ENCODE peak calls at places on chromosomes 5 and 9, in four cellular contexts. One of them, this sample, is unnamed.
A peak's percentile ranks its signal among the peaks of the same experiment; 100 is the strongest.

GRCh38 chr5:81097733-81098132 is 135.4 kb upstream of the CKMT2 start:
- DNase-seq in ovary: no peak
- DNase-seq in tibial artery: no peak
- DNase-seq in heart right ventricle: no peak
- DNase-seq in this sample: no peak

GRCh38 chr5:143435207-143435657 is 31.7 kb upstream of the NR3C1 start:
- DNase-seq in ovary: no peak
- DNase-seq in tibial artery: peak; percentile 40
- DNase-seq in heart right ventricle: peak; percentile 22
- DNase-seq in this sample: no peak

GRCh38 chr9:121862973-121863372 is 211.5 kb downstream of the DAB2IP start:
- DNase-seq in ovary: no peak
- DNase-seq in tibial artery: no peak
- DNase-seq in heart right ventricle: no peak
- DNase-seq in this sample: peak; percentile 7

GRCh38 chr5:52392321-52392720 is 395.4 kb upstream of the ITGA1 start:
- DNase-seq in ovary: no peak
- DNase-seq in tibial artery: no peak
- DNase-seq in heart right ventricle: no peak
- DNase-seq in this sample: no peak

GRCh38 chr9:107751522-107752235 is 262.1 kb upstream of the KLF4 start:
- DNase-seq in ovary: no peak
- DNase-seq in tibial artery: peak; percentile 38
- DNase-seq in heart right ventricle: no peak
- DNase-seq in this sample: peak; percentile 73

GRCh38 chr5:142783601-142784291 is 13.6 kb downstream of the ARHGAP26 start:
- DNase-seq in ovary: peak; percentile 20
- DNase-seq in tibial artery: peak; percentile 51
- DNase-seq in heart right ventricle: peak; percentile 56
- DNase-seq in this sample: no peak

GRCh38 chr9:34988218-34989055 is 1.1 kb upstream of the DNAJB5 start:
- DNase-seq in ovary: no peak
- DNase-seq in tibial artery: no peak
- DNase-seq in heart right ventricle: no peak
- DNase-seq in this sample: no peak

GRCh38 chr9:91967259-91967658 is 17.2 kb upstream of the ROR2 start:
- DNase-seq in ovary: no peak
- DNase-seq in tibial artery: no peak
- DNase-seq in heart right ventricle: no peak
- DNase-seq in this sample: no peak

GRCh38 chr9:103242025-103242424 is 246.9 kb downstream of the CYLC2 start:
- DNase-seq in ovary: no peak
- DNase-seq in tibial artery: no peak
- DNase-seq in heart right ventricle: no peak
- DNase-seq in this sample: no peak

GRCh38 chr9:79233542-79233941 is 338.2 kb upstream of the TLE4 start:
- DNase-seq in ovary: no peak
- DNase-seq in tibial artery: no peak
- DNase-seq in heart right ventricle: no peak
- DNase-seq in this sample: no peak

DNA sequence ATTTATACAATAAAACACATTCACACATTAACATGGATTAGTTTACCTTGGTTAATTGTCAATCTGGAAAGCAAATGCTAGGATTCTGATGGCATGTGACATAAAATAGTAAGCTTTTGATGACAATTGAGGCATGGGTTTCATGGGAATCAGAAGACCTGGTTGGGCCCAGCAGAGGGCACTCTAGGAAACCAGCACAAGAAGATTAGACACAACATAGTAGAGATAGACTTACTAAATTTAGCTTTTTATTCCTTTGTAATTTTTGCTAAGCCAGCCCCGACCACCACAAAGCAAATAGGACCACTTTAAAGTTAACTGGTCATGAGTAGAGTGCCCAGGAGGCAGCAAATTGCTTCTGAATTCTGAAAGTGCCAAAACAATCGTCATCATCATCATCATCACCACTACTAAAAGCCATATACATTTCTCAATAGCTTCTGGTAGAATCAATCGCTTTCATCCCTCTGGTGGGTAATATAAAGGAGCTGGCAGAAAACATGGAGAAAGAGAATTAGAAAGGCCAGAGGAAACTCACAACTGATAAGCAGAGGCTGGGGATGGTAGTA is 163.2 kb downstream of the ARRDC3 start:
- DNase-seq in ovary: no peak
- DNase-seq in tibial artery: no peak
- DNase-seq in heart right ventricle: no peak
- DNase-seq in this sample: no peak
- TF ChIP-seq CTCF in ovary: no peak
- TF ChIP-seq CTCF in tibial artery: no peak
- TF ChIP-seq CTCF in heart right ventricle: no peak
- TF ChIP-seq CTCF in this sample: peak; percentile 47

DNA sequence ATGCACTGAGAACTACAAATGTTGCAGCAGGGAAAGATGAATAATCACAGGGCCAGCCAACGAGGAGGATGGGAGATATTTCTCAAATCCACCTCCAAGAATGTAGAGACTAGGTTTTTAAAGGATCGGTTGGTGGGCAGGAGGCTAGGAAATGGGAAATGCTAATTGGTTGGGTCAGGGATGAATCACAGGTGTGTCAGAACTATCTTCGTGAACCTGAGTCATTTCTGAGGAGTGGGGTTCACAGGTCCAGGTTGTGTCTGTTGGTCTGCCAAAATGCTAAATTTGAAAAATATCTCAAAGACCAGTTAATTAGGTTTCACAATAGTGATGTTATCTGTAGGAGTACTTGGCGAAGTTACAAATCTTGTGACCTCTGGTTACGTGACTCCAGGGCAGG is 2.6 kb upstream of the PLAA start:
- DNase-seq in ovary: no peak
- DNase-seq in tibial artery: no peak
- DNase-seq in heart right ventricle: no peak
- DNase-seq in this sample: no peak
- H3K27ac ChIP-seq in ovary: no peak overlapping the region
- H3K27ac ChIP-seq in tibial artery: no peak overlapping the region
- H3K27ac ChIP-seq in heart right ventricle: no peak overlapping the region
- H3K27ac ChIP-seq in this sample: no peak overlapping the region

GRCh38 chr5:84274585-84275468 is 109.9 kb downstream of the EDIL3 start:
- DNase-seq in ovary: no peak
- DNase-seq in tibial artery: peak; percentile 28
- DNase-seq in heart right ventricle: peak; percentile 10
- DNase-seq in this sample: no peak

GRCh38 chr5:84272776-84273516 is 111.7 kb downstream of the EDIL3 start:
- DNase-seq in ovary: no peak
- DNase-seq in tibial artery: no peak
- DNase-seq in heart right ventricle: no peak
- DNase-seq in this sample: no peak

GRCh38 chr5:84275609-84276008 is 109.1 kb downstream of the EDIL3 start:
- DNase-seq in ovary: no peak
- DNase-seq in tibial artery: no peak
- DNase-seq in heart right ventricle: no peak
- DNase-seq in this sample: no peak

DNA sequence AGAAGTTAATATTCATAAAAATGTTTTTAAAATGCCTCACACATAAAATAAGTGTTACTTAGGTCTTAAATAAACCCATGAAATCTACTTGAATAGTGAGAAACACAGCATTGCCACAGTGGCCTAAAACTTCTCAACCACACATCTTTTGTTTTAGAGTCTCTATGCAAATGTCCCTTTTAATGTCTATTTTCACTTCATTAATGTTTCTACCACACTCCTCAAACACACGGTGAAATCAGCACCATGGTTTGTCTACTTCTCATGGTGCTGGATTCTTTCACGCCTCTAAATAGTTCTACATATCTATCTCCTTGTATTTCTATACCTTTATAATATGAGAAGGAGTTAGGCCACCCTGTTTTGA is 111.2 kb downstream of the EDIL3 start:
- DNase-seq in ovary: no peak
- DNase-seq in tibial artery: no peak
- DNase-seq in heart right ventricle: no peak
- DNase-seq in this sample: no peak
- H3K4me3 ChIP-seq in ovary: no peak overlapping the region
- H3K4me3 ChIP-seq in tibial artery: no peak overlapping the region
- H3K4me3 ChIP-seq in heart right ventricle: no peak overlapping the region
- H3K4me3 ChIP-seq in this sample: no peak overlapping the region

GRCh38 chr9:12813960-12814876 is 39.4 kb downstream of the LURAP1L start:
- DNase-seq in ovary: peak; percentile 14
- DNase-seq in tibial artery: peak; percentile 80
- DNase-seq in heart right ventricle: peak; percentile 15
- DNase-seq in this sample: peak; percentile 86
- TF ChIP-seq CTCF in ovary: peak; percentile 35
- TF ChIP-seq CTCF in tibial artery: peak; percentile 48
- TF ChIP-seq CTCF in heart right ventricle: no peak
- TF ChIP-seq CTCF in this sample: no peak